ENCODE peak calls at places on chromosomes 5 and 9, in nine cellular contexts. L is thoracic aorta, E is transverse colon, J is AG09309, B is fibroblast of the aortic adventitia, S is colonic mucosa, D is fibroblast of mammary gland, Y is lower leg skin, X is mammary epithelial cell. C is an unnamed sample.

GRCh38 chr9:32292611-32293010 is 91.8 kb upstream of the ACO1 start:
- DNase-seq in L (no peak), E (no peak), J (no peak), B (no peak), S (no peak), D (no peak), Y (no peak), X (no peak), C (no peak)

GRCh38 chr5:142314606-142315005 is 10.2 kb downstream of the SPRY4 start:
- DNase-seq in L (no peak), E (no peak), J (no peak), B (no peak), S (no peak), D (no peak), Y (no peak), X (no peak), C (no peak)

GRCh38 chr5:32325067-32325466 is 12.3 kb upstream of the MTMR12 start:
- DNase-seq in L (no peak), E (no peak), J (no peak), B (peak), S (no peak), D (no peak), Y (no peak), X (peak), C (no peak)

GRCh38 chr5:113266227-113266912 is 168.4 kb downstream of the TSSK1B start:
- DNase-seq in L (no peak), E (no peak), J (no peak), B (peak), S (no peak), D (no peak), Y (no peak), X (peak), C (no peak)

GRCh38 chr5:83577036-83577636 is 105.6 kb downstream of the VCAN start:
- DNase-seq in L (no peak), E (peak), J (no peak), B (peak), S (peak), D (no peak), Y (no peak), X (peak), C (peak)

GRCh38 chr9:91904541-91905236 is 45.3 kb downstream of the ROR2 start:
- DNase-seq in L (no peak), E (no peak), J (no peak), B (no peak), S (no peak), D (no peak), Y (no peak), X (no peak), C (no peak)

GRCh38 chr9:92564479-92564878 is 28.7 kb upstream of the ECM2 start:
- DNase-seq in L (no peak), E (no peak), J (no peak), B (peak), S (no peak), D (peak), Y (no peak), X (no peak), C (no peak)

GRCh38 chr5:124341066-124341943 is 405.1 kb downstream of the ZNF608 start:
- DNase-seq in L (no peak), E (no peak), J (no peak), B (no peak), S (no peak), D (peak), Y (no peak), X (no peak), C (no peak)

GRCh38 chr5:66367814-66368541 is 223.9 kb downstream of the SREK1 start:
- DNase-seq in L (no peak), E (no peak), J (no peak), B (no peak), S (no peak), D (no peak), Y (no peak), X (no peak), C (no peak)

GRCh38 chr5:154737667-154738320 is 17.4 kb upstream of the LARP1 start:
- DNase-seq in L (no peak), E (no peak), J (no peak), B (peak), S (no peak), D (no peak), Y (no peak), X (no peak), C (no peak)

GRCh38 chr5:20601678-20602100 is 613.7 kb upstream of the CDH18 start:
- DNase-seq in L (no peak), E (no peak), J (no peak), B (peak), S (no peak), D (peak), Y (no peak), X (peak), C (no peak)

GRCh38 chr5:137146402-137146889 is 352.7 kb downstream of the SPOCK1 start:
- DNase-seq in L (peak), E (no peak), J (peak), B (peak), S (no peak), D (peak), Y (peak), X (peak), C (no peak)

GRCh38 chr9:111959960-111960359 is 63.3 kb downstream of the UGCG start:
- DNase-seq in L (no peak), E (no peak), J (no peak), B (peak), S (no peak), D (no peak), Y (no peak), X (no peak), C (no peak)

GRCh38 chr5:41195228-41195627 is 18.1 kb downstream of the C6 start:
- DNase-seq in L (no peak), E (no peak), J (no peak), B (no peak), S (no peak), D (no peak), Y (no peak), X (no peak), C (no peak)

GRCh38 chr5:124867064-124867707 is 120.7 kb upstream of the ZNF608 start:
- DNase-seq in L (no peak), E (no peak), J (peak), B (peak), S (no peak), D (peak), Y (no peak), X (peak), C (no peak)

GRCh38 chr9:36765077-36765390 is 192.3 kb downstream of the MELK start:
- DNase-seq in L (no peak), E (no peak), J (no peak), B (no peak), S (no peak), D (no peak), Y (no peak), X (no peak), C (no peak)

GRCh38 chr5:141825836-141826560 is 52.2 kb downstream of the PCDH1 start:
- DNase-seq in L (no peak), E (no peak), J (no peak), B (no peak), S (no peak), D (peak), Y (no peak), X (no peak), C (no peak)

DNA sequence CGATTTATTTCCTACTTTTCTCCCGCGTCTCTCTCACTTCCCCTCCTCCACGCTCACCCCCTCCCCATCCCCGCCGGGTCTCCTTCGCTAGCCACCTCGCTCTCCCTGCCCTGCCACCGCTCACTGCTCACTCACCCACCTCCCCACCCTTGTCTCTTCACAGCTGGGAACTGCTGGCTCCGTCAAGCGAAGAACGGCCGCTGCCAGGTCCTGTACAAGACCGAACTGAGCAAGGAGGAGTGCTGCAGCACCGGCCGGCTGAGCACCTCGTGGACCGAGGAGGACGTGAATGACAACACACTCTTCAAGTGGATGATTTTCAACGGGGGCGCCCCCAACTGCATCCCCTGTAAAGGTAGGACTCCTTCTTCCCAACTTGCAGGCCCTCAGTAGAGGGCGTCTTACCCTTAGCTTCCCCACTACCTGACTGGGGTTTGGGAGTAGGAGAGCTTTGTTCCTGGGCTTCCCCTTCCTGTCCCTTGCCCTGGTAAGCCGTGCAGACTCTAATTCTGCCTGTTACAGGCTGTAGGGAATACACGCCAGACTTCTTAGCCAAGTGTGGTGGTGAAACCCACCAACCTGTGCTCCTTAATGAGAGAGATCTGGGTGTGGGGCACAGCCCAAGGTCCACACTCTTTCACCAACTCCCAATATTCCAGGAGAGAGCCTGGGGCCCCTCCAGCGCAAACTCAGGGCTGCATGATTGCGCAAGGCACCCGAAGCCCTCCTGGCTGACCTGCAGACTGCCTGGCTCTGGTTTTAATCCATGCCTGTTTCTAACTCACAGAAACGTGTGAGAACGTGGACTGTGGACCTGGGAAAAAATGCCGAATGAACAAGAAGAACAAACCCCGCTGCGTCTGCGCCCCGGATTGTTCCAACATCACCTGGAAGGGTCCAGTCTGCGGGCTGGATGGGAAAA is 2.5 kb downstream of the FST start:
- DNase-seq in L (no peak), E (peak), J (no peak), B (peak), S (peak), D (peak), Y (peak), X (peak), C (no peak)
- TF ChIP-seq CTCF in L (no peak), E (no peak), J (peak), B (peak), S (peak), D (peak), Y (no peak), X (peak), C (no peak)

GRCh38 chr5:126370796-126371718 is 52.2 kb upstream of the GRAMD2B start:
- DNase-seq in L (no peak), E (peak), J (no peak), B (peak), S (peak), D (peak), Y (no peak), X (peak), C (no peak)
- H3K4me3 ChIP-seq in L (no peak), E (peak), J (no peak), B (no peak), S (peak), D (no peak), Y (no peak), X (no peak), C (no peak)

GRCh38 chr9:113873926-113874325 is 2.2 kb upstream of the ZNF618 start:
- DNase-seq in L (no peak), E (no peak), J (no peak), B (no peak), S (no peak), D (no peak), Y (no peak), X (no peak), C (no peak)

GRCh38 chr9:113875420-113875916 is 641 bp upstream of the ZNF618 start:
- DNase-seq in L (no peak), E (no peak), J (no peak), B (peak), S (no peak), D (no peak), Y (no peak), X (no peak), C (no peak)

GRCh38 chr9:113875917-113876805 is at the start of gene ZNF618:
- DNase-seq in L (no peak), E (peak), J (no peak), B (no peak), S (no peak), D (no peak), Y (no peak), X (no peak), C (no peak)

GRCh38 chr9:113879318-113879717 is 3.2 kb downstream of the ZNF618 start:
- DNase-seq in L (no peak), E (no peak), J (no peak), B (peak), S (no peak), D (peak), Y (no peak), X (no peak), C (no peak)

GRCh38 chr9:113876806-113877236 is 712 bp downstream of the ZNF618 start:
- DNase-seq in L (no peak), E (no peak), J (no peak), B (peak), S (no peak), D (no peak), Y (no peak), X (no peak), C (no peak)
- TF ChIP-seq CTCF in L (peak), E (peak), J (peak), B (peak), S (no peak), D (peak), Y (no peak), X (peak), C (peak)

GRCh38 chr5:76755779-76756637 is 40.1 kb downstream of the F2R start:
- DNase-seq in L (no peak), E (no peak), J (no peak), B (no peak), S (no peak), D (no peak), Y (no peak), X (no peak), C (no peak)
- H3K4me3 ChIP-seq in L (no peak), E (no peak), J (no peak), B (no peak), S (no peak), D (no peak), Y (no peak), X (no peak), C (no peak)

GRCh38 chr5:14168793-14169262 is 25.7 kb downstream of the TRIO start:
- DNase-seq in L (no peak), E (no peak), J (no peak), B (no peak), S (no peak), D (no peak), Y (no peak), X (no peak), C (no peak)
- TF ChIP-seq CTCF in L (no peak), E (no peak), J (no peak), B (no peak), S (no peak), D (no peak), Y (no peak), X (no peak), C (no peak)

GRCh38 chr5:78496373-78496772 is 136.0 kb downstream of the SCAMP1 start:
- DNase-seq in L (no peak), E (no peak), J (no peak), B (peak), S (peak), D (peak), Y (no peak), X (peak), C (no peak)
- H3K4me3 ChIP-seq in L (no peak), E (no peak), J (no peak), B (no peak), S (no peak), D (no peak), Y (no peak), X (no peak), C (no peak)

GRCh38 chr5:179821298-179822058 is 773 bp downstream of the SQSTM1 start:
- DNase-seq in L (peak), E (peak), J (peak), B (peak), S (peak), D (peak), Y (peak), X (peak), C (peak)

GRCh38 chr5:179822059-179822432 is 1.3 kb downstream of the SQSTM1 start:
- DNase-seq in L (no peak), E (no peak), J (no peak), B (no peak), S (no peak), D (no peak), Y (no peak), X (peak), C (no peak)

GRCh38 chr5:179819296-179820126 is 1.2 kb upstream of the SQSTM1 start:
- DNase-seq in L (no peak), E (peak), J (no peak), B (peak), S (peak), D (peak), Y (peak), X (peak), C (no peak)

GRCh38 chr5:179820127-179820482 is 600 bp upstream of the SQSTM1 start:
- DNase-seq in L (no peak), E (no peak), J (no peak), B (peak), S (no peak), D (no peak), Y (no peak), X (no peak), C (no peak)

GRCh38 chr5:179820483-179821297 is at the start of gene SQSTM1:
- DNase-seq in L (no peak), E (peak), J (no peak), B (peak), S (peak), D (peak), Y (peak), X (peak), C (no peak)
- TF ChIP-seq CTCF in L (peak), E (peak), J (no peak), B (no peak), S (no peak), D (no peak), Y (no peak), X (no peak), C (no peak)

C was measured in LNCaP clone FGC.